ENCODE peak calls at places on chromosomes 16 and 17, in eight cellular contexts. One of them, this sample, is unnamed.

GRCh38 chr16:81531415-81531814 is 86.8 kb downstream of the CMIP start:
- DNase-seq in ovary: no peak
- DNase-seq in HT-29: no peak
- DNase-seq in osteocyte: no peak
- DNase-seq in AG08395: no peak
- DNase-seq in fibroblast of the aortic adventitia: no peak
- DNase-seq in RWPE1: peak; percentile 89
- DNase-seq in activated CD8-positive, alpha-beta memory T cell treated with anti-CD3 and anti-CD28 coated beads for 48 hours: no peak
- DNase-seq in this sample: no peak

GRCh38 chr17:82351254-82351712 is 7.8 kb upstream of the TEX19 start:
- DNase-seq in ovary: no peak
- DNase-seq in HT-29: no peak
- DNase-seq in osteocyte: no peak
- DNase-seq in AG08395: no peak
- DNase-seq in fibroblast of the aortic adventitia: no peak
- DNase-seq in RWPE1: no peak
- DNase-seq in activated CD8-positive, alpha-beta memory T cell treated with anti-CD3 and anti-CD28 coated beads for 48 hours: no peak
- DNase-seq in this sample: peak; percentile 55

GRCh38 chr17:56597495-56597990 is 4.0 kb downstream of the NOG start:
- DNase-seq in ovary: no peak
- DNase-seq in HT-29: no peak
- DNase-seq in osteocyte: no peak
- DNase-seq in AG08395: peak; percentile 10
- DNase-seq in fibroblast of the aortic adventitia: no peak
- DNase-seq in RWPE1: no peak
- DNase-seq in activated CD8-positive, alpha-beta memory T cell treated with anti-CD3 and anti-CD28 coated beads for 48 hours: no peak
- DNase-seq in this sample: peak; percentile 38

GRCh38 chr17:488993-489757 is 136.6 kb upstream of the RPH3AL start:
- DNase-seq in ovary: no peak
- DNase-seq in HT-29: no peak
- DNase-seq in osteocyte: no peak
- DNase-seq in AG08395: no peak
- DNase-seq in fibroblast of the aortic adventitia: no peak
- DNase-seq in RWPE1: no peak
- DNase-seq in activated CD8-positive, alpha-beta memory T cell treated with anti-CD3 and anti-CD28 coated beads for 48 hours: peak; percentile 20
- DNase-seq in this sample: no peak

GRCh38 chr17:75848523-75849303 is 4.5 kb upstream of the UNC13D start:
- DNase-seq in ovary: peak; percentile 77
- DNase-seq in HT-29: peak; percentile 94
- DNase-seq in osteocyte: no peak
- DNase-seq in AG08395: no peak
- DNase-seq in fibroblast of the aortic adventitia: peak; percentile 56
- DNase-seq in RWPE1: peak; percentile 25
- DNase-seq in activated CD8-positive, alpha-beta memory T cell treated with anti-CD3 and anti-CD28 coated beads for 48 hours: peak; percentile 88
- DNase-seq in this sample: peak; percentile 96

GRCh38 chr17:30229012-30229411 is 6.5 kb downstream of the SLC6A4 start:
- DNase-seq in ovary: no peak
- DNase-seq in HT-29: no peak
- DNase-seq in osteocyte: no peak
- DNase-seq in AG08395: peak; percentile 56
- DNase-seq in fibroblast of the aortic adventitia: peak; percentile 26
- DNase-seq in RWPE1: no peak
- DNase-seq in activated CD8-positive, alpha-beta memory T cell treated with anti-CD3 and anti-CD28 coated beads for 48 hours: no peak
- DNase-seq in this sample: no peak

GRCh38 chr16:9422769-9423513 is 331.5 kb downstream of the HAPSTR1 start:
- DNase-seq in ovary: no peak
- DNase-seq in HT-29: no peak
- DNase-seq in osteocyte: peak; percentile 42
- DNase-seq in AG08395: no peak
- DNase-seq in fibroblast of the aortic adventitia: no peak
- DNase-seq in RWPE1: no peak
- DNase-seq in activated CD8-positive, alpha-beta memory T cell treated with anti-CD3 and anti-CD28 coated beads for 48 hours: no peak
- DNase-seq in this sample: no peak

GRCh38 chr17:64309710-64310109 is 46.6 kb upstream of the TEX2 start:
- DNase-seq in ovary: no peak
- DNase-seq in HT-29: no peak
- DNase-seq in osteocyte: no peak
- DNase-seq in AG08395: no peak
- DNase-seq in fibroblast of the aortic adventitia: no peak
- DNase-seq in RWPE1: no peak
- DNase-seq in activated CD8-positive, alpha-beta memory T cell treated with anti-CD3 and anti-CD28 coated beads for 48 hours: no peak
- DNase-seq in this sample: no peak

GRCh38 chr17:2025220-2025621 is at the start of gene RTN4RL1:
- DNase-seq in ovary: peak; percentile 73
- DNase-seq in HT-29: no peak
- DNase-seq in osteocyte: no peak
- DNase-seq in AG08395: peak; percentile 85
- DNase-seq in fibroblast of the aortic adventitia: peak; percentile 52
- DNase-seq in RWPE1: peak; percentile 87
- DNase-seq in activated CD8-positive, alpha-beta memory T cell treated with anti-CD3 and anti-CD28 coated beads for 48 hours: no peak
- DNase-seq in this sample: peak; percentile 65

GRCh38 chr16:78925071-78925714 is 675.3 kb downstream of the MAF start:
- DNase-seq in ovary: no peak
- DNase-seq in HT-29: peak; percentile 58
- DNase-seq in osteocyte: no peak
- DNase-seq in AG08395: no peak
- DNase-seq in fibroblast of the aortic adventitia: no peak
- DNase-seq in RWPE1: peak; percentile 8
- DNase-seq in activated CD8-positive, alpha-beta memory T cell treated with anti-CD3 and anti-CD28 coated beads for 48 hours: no peak
- DNase-seq in this sample: peak; percentile 64

GRCh38 chr16:70749681-70750601 is 51.0 kb downstream of the VAC14 start:
- DNase-seq in ovary: peak; percentile 73
- DNase-seq in HT-29: no peak
- DNase-seq in osteocyte: no peak
- DNase-seq in AG08395: no peak
- DNase-seq in fibroblast of the aortic adventitia: no peak
- DNase-seq in RWPE1: no peak
- DNase-seq in activated CD8-positive, alpha-beta memory T cell treated with anti-CD3 and anti-CD28 coated beads for 48 hours: no peak
- DNase-seq in this sample: no peak

GRCh38 chr17:43324205-43324893 is 74.4 kb upstream of the ARL4D start:
- DNase-seq in ovary: no peak
- DNase-seq in HT-29: peak; percentile 51
- DNase-seq in osteocyte: no peak
- DNase-seq in AG08395: no peak
- DNase-seq in fibroblast of the aortic adventitia: no peak
- DNase-seq in RWPE1: no peak
- DNase-seq in activated CD8-positive, alpha-beta memory T cell treated with anti-CD3 and anti-CD28 coated beads for 48 hours: no peak
- DNase-seq in this sample: peak; percentile 32

GRCh38 chr16:52191533-52192134 is 355.3 kb downstream of the TOX3 start:
- DNase-seq in ovary: peak; percentile 56
- DNase-seq in HT-29: peak; percentile 86
- DNase-seq in osteocyte: peak; percentile 91
- DNase-seq in AG08395: peak; percentile 76
- DNase-seq in fibroblast of the aortic adventitia: peak; percentile 73
- DNase-seq in RWPE1: peak; percentile 64
- DNase-seq in activated CD8-positive, alpha-beta memory T cell treated with anti-CD3 and anti-CD28 coated beads for 48 hours: peak; percentile 11
- DNase-seq in this sample: peak; percentile 84

GRCh38 chr16:67459858-67460144 is 21.2 kb downstream of the ATP6V0D1 start:
- DNase-seq in ovary: no peak
- DNase-seq in HT-29: no peak
- DNase-seq in osteocyte: no peak
- DNase-seq in AG08395: no peak
- DNase-seq in fibroblast of the aortic adventitia: no peak
- DNase-seq in RWPE1: no peak
- DNase-seq in activated CD8-positive, alpha-beta memory T cell treated with anti-CD3 and anti-CD28 coated beads for 48 hours: no peak
- DNase-seq in this sample: no peak

GRCh38 chr16:19377864-19378263 is 39.8 kb upstream of the TMC5 start:
- DNase-seq in ovary: no peak
- DNase-seq in HT-29: no peak
- DNase-seq in osteocyte: no peak
- DNase-seq in AG08395: no peak
- DNase-seq in fibroblast of the aortic adventitia: peak; percentile 4
- DNase-seq in RWPE1: peak; percentile 12
- DNase-seq in activated CD8-positive, alpha-beta memory T cell treated with anti-CD3 and anti-CD28 coated beads for 48 hours: no peak
- DNase-seq in this sample: no peak

GRCh38 chr16:64089697-64090096 is 1032.2 kb downstream of the CDH11 start:
- DNase-seq in ovary: no peak
- DNase-seq in HT-29: peak; percentile 44
- DNase-seq in osteocyte: no peak
- DNase-seq in AG08395: peak; percentile 6
- DNase-seq in fibroblast of the aortic adventitia: peak; percentile 39
- DNase-seq in RWPE1: no peak
- DNase-seq in activated CD8-positive, alpha-beta memory T cell treated with anti-CD3 and anti-CD28 coated beads for 48 hours: no peak
- DNase-seq in this sample: peak; percentile 63

GRCh38 chr17:80887639-80888175 is 103.9 kb upstream of the CHMP6 start:
- DNase-seq in ovary: no peak
- DNase-seq in HT-29: no peak
- DNase-seq in osteocyte: no peak
- DNase-seq in AG08395: no peak
- DNase-seq in fibroblast of the aortic adventitia: no peak
- DNase-seq in RWPE1: no peak
- DNase-seq in activated CD8-positive, alpha-beta memory T cell treated with anti-CD3 and anti-CD28 coated beads for 48 hours: no peak
- DNase-seq in this sample: no peak

GRCh38 chr17:52524238-52524637 is 365.7 kb upstream of the CA10 start:
- DNase-seq in ovary: no peak
- DNase-seq in HT-29: no peak
- DNase-seq in osteocyte: no peak
- DNase-seq in AG08395: no peak
- DNase-seq in fibroblast of the aortic adventitia: no peak
- DNase-seq in RWPE1: no peak
- DNase-seq in activated CD8-positive, alpha-beta memory T cell treated with anti-CD3 and anti-CD28 coated beads for 48 hours: no peak
- DNase-seq in this sample: no peak

GRCh38 chr17:75447951-75448856 is 8.2 kb upstream of the TMEM94 start:
- DNase-seq in ovary: no peak
- DNase-seq in HT-29: no peak
- DNase-seq in osteocyte: no peak
- DNase-seq in AG08395: no peak
- DNase-seq in fibroblast of the aortic adventitia: peak; percentile 19
- DNase-seq in RWPE1: no peak
- DNase-seq in activated CD8-positive, alpha-beta memory T cell treated with anti-CD3 and anti-CD28 coated beads for 48 hours: no peak
- DNase-seq in this sample: no peak

GRCh38 chr16:82079892-82080291 is 44.8 kb downstream of the HSD17B2 start:
- DNase-seq in ovary: no peak
- DNase-seq in HT-29: no peak
- DNase-seq in osteocyte: no peak
- DNase-seq in AG08395: no peak
- DNase-seq in fibroblast of the aortic adventitia: no peak
- DNase-seq in RWPE1: no peak
- DNase-seq in activated CD8-positive, alpha-beta memory T cell treated with anti-CD3 and anti-CD28 coated beads for 48 hours: no peak
- DNase-seq in this sample: no peak

GRCh38 chr17:81537856-81538555 is 9.8 kb downstream of the FSCN2 start:
- DNase-seq in ovary: no peak
- DNase-seq in HT-29: no peak
- DNase-seq in osteocyte: no peak
- DNase-seq in AG08395: no peak
- DNase-seq in fibroblast of the aortic adventitia: no peak
- DNase-seq in RWPE1: no peak
- DNase-seq in activated CD8-positive, alpha-beta memory T cell treated with anti-CD3 and anti-CD28 coated beads for 48 hours: no peak
- DNase-seq in this sample: peak; percentile 99

GRCh38 chr16:65285128-65286120 is 163.6 kb upstream of the CDH11 start:
- DNase-seq in ovary: no peak
- DNase-seq in HT-29: no peak
- DNase-seq in osteocyte: no peak
- DNase-seq in AG08395: no peak
- DNase-seq in fibroblast of the aortic adventitia: no peak
- DNase-seq in RWPE1: no peak
- DNase-seq in activated CD8-positive, alpha-beta memory T cell treated with anti-CD3 and anti-CD28 coated beads for 48 hours: no peak
- DNase-seq in this sample: no peak

This sample was measured in DMS53.